ENCODE peak calls at places on chromosomes 12 and 14, in eight cellular contexts. J, F, Q, H, X, D, G and A are unnamed samples.
A peak's percentile ranks its signal among the peaks of the same experiment; 100 is the strongest.

GRCh38 chr12:51591020-51591901 is at the start of gene SCN8A:
- DNase-seq in J (peak; percentile 51), F (peak; percentile 76), Q (peak; percentile 36), H (peak; percentile 86), X (no peak), D (no peak), G (no peak), A (peak; percentile 45)

GRCh38 chr12:104573-105081 is 38.1 kb downstream of the IQSEC3 start:
- DNase-seq in J (no peak), F (no peak), Q (no peak), H (no peak), X (no peak), D (no peak), G (peak; percentile 59), A (peak; percentile 13)

GRCh38 chr12:15728118-15728598 is 61.0 kb downstream of the EPS8 start:
- DNase-seq in J (no peak), F (no peak), Q (no peak), H (no peak), X (no peak), D (peak; percentile 73), G (no peak), A (no peak)

GRCh38 chr12:105978686-105979085 is 160.1 kb downstream of the NUAK1 start:
- DNase-seq in J (no peak), F (no peak), Q (no peak), H (no peak), X (no peak), D (peak; percentile 34), G (no peak), A (no peak)

GRCh38 chr14:41604793-41605534 is 1.7 kb upstream of the LRFN5 start:
- DNase-seq in J (no peak), F (peak; percentile 97), Q (no peak), H (peak; percentile 86), X (no peak), D (no peak), G (no peak), A (no peak)

GRCh38 chr12:123854918-123855317 is 92.8 kb downstream of the DNAH10 start:
- DNase-seq in J (no peak), F (peak; percentile 26), Q (no peak), H (no peak), X (no peak), D (no peak), G (no peak), A (no peak)

GRCh38 chr12:91178139-91178561 is 4.5 kb downstream of the DCN start:
- DNase-seq in J (no peak), F (peak; percentile 15), Q (no peak), H (peak; percentile 18), X (no peak), D (peak; percentile 6), G (no peak), A (no peak)

GRCh38 chr12:65826513-65827171 is 2.4 kb downstream of the HMGA2 start:
- DNase-seq in J (no peak), F (peak; percentile 47), Q (no peak), H (peak; percentile 9), X (no peak), D (peak; percentile 71), G (no peak), A (no peak)

GRCh38 chr12:114692558-114693531 is 8.9 kb upstream of the TBX3 start:
- DNase-seq in J (no peak), F (peak; percentile 61), Q (no peak), H (no peak), X (no peak), D (peak; percentile 33), G (no peak), A (no peak)

GRCh38 chr12:30874455-30875313 is 51.9 kb upstream of the TSPAN11 start:
- DNase-seq in J (no peak), F (peak; percentile 19), Q (no peak), H (no peak), X (no peak), D (no peak), G (no peak), A (no peak)

GRCh38 chr12:106342397-106343212 is 14.9 kb upstream of the POLR3B start:
- DNase-seq in J (peak; percentile 57), F (no peak), Q (peak; percentile 49), H (peak; percentile 75), X (peak; percentile 86), D (peak; percentile 67), G (peak; percentile 88), A (no peak)

GRCh38 chr12:87439990-87440827 is 589.0 kb downstream of the C12orf50 start:
- DNase-seq in J (no peak), F (peak; percentile 59), Q (peak; percentile 46), H (no peak), X (no peak), D (peak; percentile 98), G (no peak), A (no peak)

GRCh38 chr12:111454716-111455447 is 49.2 kb downstream of the SH2B3 start:
- DNase-seq in J (no peak), F (no peak), Q (no peak), H (no peak), X (peak; percentile 38), D (no peak), G (peak; percentile 29), A (no peak)

GRCh38 chr12:76563061-76563460 is 3.5 kb upstream of the OSBPL8 start:
- DNase-seq in J (no peak), F (no peak), Q (no peak), H (no peak), X (no peak), D (no peak), G (no peak), A (no peak)

GRCh38 chr14:94009767-94010166 is 12.7 kb downstream of the CCDC197 start:
- DNase-seq in J (no peak), F (no peak), Q (no peak), H (no peak), X (no peak), D (peak; percentile 77), G (no peak), A (no peak)

GRCh38 chr12:44875954-44876553 is at the start of gene NELL2:
- DNase-seq in J (peak; percentile 23), F (peak; percentile 84), Q (no peak), H (peak; percentile 56), X (no peak), D (peak; percentile 35), G (peak; percentile 62), A (peak; percentile 50)

GRCh38 chr12:4383304-4383865 is 3.9 kb upstream of the FGF23 start:
- DNase-seq in J (no peak), F (peak; percentile 93), Q (no peak), H (peak; percentile 71), X (no peak), D (no peak), G (no peak), A (no peak)

GRCh38 chr12:121872546-121873223 is 14.0 kb upstream of the HPD start:
- DNase-seq in J (no peak), F (no peak), Q (peak; percentile 42), H (peak; percentile 20), X (no peak), D (peak; percentile 91), G (no peak), A (no peak)

GRCh38 chr12:62761658-62762057 is 173.3 kb downstream of the PPM1H start:
- DNase-seq in J (no peak), F (no peak), Q (no peak), H (no peak), X (no peak), D (no peak), G (peak; percentile 77), A (no peak)

GRCh38 chr14:90573385-90574105 is 176.7 kb downstream of the CALM1 start:
- DNase-seq in J (no peak), F (no peak), Q (no peak), H (peak; percentile 79), X (no peak), D (no peak), G (no peak), A (no peak)

GRCh38 chr12:122265433-122265832 is 861 bp downstream of the VPS33A start:
- DNase-seq in J (no peak), F (no peak), Q (no peak), H (no peak), X (no peak), D (no peak), G (no peak), A (peak; percentile 51)

GRCh38 chr12:26744697-26745440 is 88.1 kb downstream of the ITPR2 start:
- DNase-seq in J (no peak), F (no peak), Q (no peak), H (peak; percentile 48), X (no peak), D (no peak), G (no peak), A (no peak)

GRCh38 chr14:50047274-50047676 is 69.1 kb downstream of the VCPKMT start:
- DNase-seq in J (no peak), F (peak; percentile 40), Q (peak; percentile 41), H (no peak), X (no peak), D (no peak), G (no peak), A (no peak)

DNA sequence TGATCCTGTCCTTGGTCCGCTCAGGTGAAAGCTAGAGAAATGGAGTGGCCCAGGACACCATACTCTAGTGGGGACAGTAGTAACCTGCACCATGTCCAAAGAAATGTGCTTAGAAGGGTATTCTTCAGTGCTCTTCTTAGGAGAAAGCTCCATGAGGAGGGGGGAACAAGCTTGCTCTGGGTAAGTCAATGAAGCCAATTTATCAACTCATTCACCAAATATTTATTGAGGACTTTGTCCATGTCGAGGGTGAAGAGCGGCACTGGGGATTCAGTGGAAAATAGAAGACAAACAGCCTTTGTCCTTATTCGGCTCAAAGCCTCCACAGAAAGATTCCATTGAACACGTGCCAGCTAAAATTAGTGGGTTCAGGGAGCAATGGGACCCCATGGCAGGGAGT is 677.8 kb downstream of the BCL11B start:
- DNase-seq in J (no peak), F (no peak), Q (no peak), H (no peak), X (no peak), D (no peak), G (no peak), A (no peak)
- H3K27me3 ChIP-seq in J (no peaks in the 10 kb centered on the region), F (no peaks in the 10 kb centered on the region), Q (no peaks in the 10 kb centered on the region), H (no peaks in the 10 kb centered on the region), X (no peaks in the 10 kb centered on the region), D (no peaks in the 10 kb centered on the region), G (no peaks in the 10 kb centered on the region), A (no peaks in the 10 kb centered on the region)

DNA sequence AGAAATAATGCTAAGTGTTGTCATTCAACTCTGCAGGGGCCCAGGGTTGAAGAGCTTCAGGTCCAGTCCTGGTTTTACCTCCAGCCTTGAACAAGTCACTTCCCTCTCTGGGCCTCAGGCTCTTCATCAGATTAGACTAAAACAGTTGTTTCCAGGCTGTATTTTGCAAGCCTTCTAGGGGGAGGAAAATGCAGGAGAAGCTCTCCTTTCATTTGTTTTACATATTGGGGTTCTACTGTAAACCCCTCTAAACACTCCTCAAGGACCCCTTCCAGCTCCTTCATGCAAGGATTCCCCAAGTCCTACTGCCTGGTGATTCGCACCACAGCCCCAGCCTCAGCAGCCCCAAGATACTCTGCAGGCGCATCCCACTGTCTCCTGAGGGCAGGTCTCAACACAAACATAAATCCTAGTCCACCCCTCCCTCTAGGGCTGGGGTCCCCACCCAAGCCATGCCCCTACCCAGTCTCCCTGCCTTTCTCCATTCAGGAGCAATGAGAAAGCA is 2.7 kb downstream of the SDR9C7 start:
- DNase-seq in J (no peak), F (peak; percentile 82), Q (no peak), H (peak; percentile 50), X (no peak), D (peak; percentile 57), G (no peak), A (no peak)
- H3K4me3 ChIP-seq in J (no peak overlapping the region), F (no peak overlapping the region), Q (no peak overlapping the region), H (no peak overlapping the region), X (no peak overlapping the region), D (no peak overlapping the region), G (no peak overlapping the region), A (no peak overlapping the region)

GRCh38 chr14:97415907-97416306 is 618.7 kb downstream of the VRK1 start:
- DNase-seq in J (no peak), F (no peak), Q (no peak), H (no peak), X (no peak), D (no peak), G (no peak), A (no peak)
- H3K4me1 ChIP-seq in J (peaks cover 13% of the 10 kb centered on the region), F (peaks cover 4% of the 10 kb centered on the region), Q (peaks cover 24% of the 10 kb centered on the region), H (peaks cover 6% of the 10 kb centered on the region), X (peaks cover 11% of the 10 kb centered on the region), D (no peaks in the 10 kb centered on the region), G (no peaks in the 10 kb centered on the region), A (peaks cover 9% of the 10 kb centered on the region)

GRCh38 chr14:92325835-92326234 is 2.9 kb downstream of the SLC24A4 start:
- DNase-seq in J (no peak), F (no peak), Q (no peak), H (no peak), X (no peak), D (no peak), G (no peak), A (no peak)
- H3K27me3 ChIP-seq in J (no peaks in the 10 kb centered on the region), F (peaks cover 40% of the 10 kb centered on the region), Q (peaks cover 39% of the 10 kb centered on the region), H (peaks cover 79% of the 10 kb centered on the region), X (peaks cover 51% of the 10 kb centered on the region), D (peaks cover 20% of the 10 kb centered on the region), G (peaks cover 27% of the 10 kb centered on the region), A (no peaks in the 10 kb centered on the region)